ENCODE peak calls at places on chromosomes 4 and X, in eight cellular contexts. Y is SW480, G is AG04450, V is NAMALWA, A is IMR-90, I is T follicular helper cell, C is H54, W is mesothelial cell of epicardium. H is an unnamed sample.

GRCh38 chr4:21198683-21199082 is 498.4 kb downstream of the PACRGL start:
- DNase-seq in Y (no peak), G (no peak), V (no peak), A (no peak), I (no peak), C (no peak), W (no peak), H (no peak)

GRCh38 chr4:122537388-122538135 is 81.0 kb upstream of the IL2 start:
- DNase-seq in Y (no peak), G (no peak), V (no peak), A (no peak), I (no peak), C (no peak), W (no peak), H (no peak)

GRCh38 chr4:3461515-3462291 is 1.4 kb upstream of the DOK7 start:
- DNase-seq in Y (peak; percentile 92), G (no peak), V (no peak), A (no peak), I (no peak), C (peak; percentile 77), W (no peak), H (peak; percentile 74)

GRCh38 chr4:178296669-178297068 is 854.4 kb upstream of the AGA start:
- DNase-seq in Y (no peak), G (no peak), V (no peak), A (no peak), I (no peak), C (no peak), W (no peak), H (no peak)

GRCh38 chrX:136589966-136590365 is 58.0 kb downstream of the VGLL1 start:
- DNase-seq in Y (no peak), G (no peak), V (no peak), A (peak; percentile 2), I (no peak), C (no peak), W (no peak), H (no peak)

GRCh38 chr4:184962125-184962638 is 56.1 kb upstream of the HELT start:
- DNase-seq in Y (no peak), G (no peak), V (no peak), A (no peak), I (no peak), C (no peak), W (no peak), H (no peak)

GRCh38 chr4:144355809-144356757 is 215.6 kb upstream of the GYPA start:
- DNase-seq in Y (peak; percentile 71), G (peak; percentile 32), V (peak; percentile 42), A (peak; percentile 78), I (no peak), C (peak; percentile 8), W (no peak), H (no peak)

GRCh38 chr4:140372607-140373327 is 679 bp upstream of the SCOC start:
- DNase-seq in Y (peak; percentile 26), G (no peak), V (peak; percentile 62), A (peak; percentile 13), I (peak; percentile 6), C (no peak), W (no peak), H (no peak)

GRCh38 chr4:15677507-15677988 is 4.1 kb upstream of the FAM200B start:
- DNase-seq in Y (peak; percentile 40), G (no peak), V (no peak), A (peak; percentile 48), I (no peak), C (no peak), W (no peak), H (no peak)

GRCh38 chrX:69095260-69095659 is 70.0 kb downstream of the PJA1 start:
- DNase-seq in Y (no peak), G (no peak), V (no peak), A (no peak), I (no peak), C (no peak), W (no peak), H (no peak)

GRCh38 chr4:22514001-22514400 is 1.9 kb downstream of the ADGRA3 start:
- DNase-seq in Y (peak; percentile 55), G (peak; percentile 55), V (no peak), A (peak; percentile 91), I (no peak), C (no peak), W (no peak), H (no peak)

GRCh38 chr4:8316911-8317351 is 47.4 kb downstream of the HTRA3 start:
- DNase-seq in Y (no peak), G (no peak), V (no peak), A (no peak), I (no peak), C (no peak), W (peak; percentile 18), H (no peak)

GRCh38 chrX:71543316-71543715 is 10.4 kb downstream of the OGT start:
- DNase-seq in Y (no peak), G (no peak), V (no peak), A (peak; percentile 83), I (no peak), C (no peak), W (no peak), H (no peak)